ENCODE peak calls at places on chromosomes 12 and 14, in nine cellular contexts. Q, V, R, T, F, K, A, N and B are unnamed samples.

GRCh38 chr12:102394200-102394599 is 86.2 kb downstream of the IGF1 start:
- DNase-seq in A (no peak), F (no peak), N (no peak), V (no peak), K (no peak), R (no peak), Q (no peak), T (no peak), B (no peak)

GRCh38 chr12:106227641-106228319 is 20.0 kb downstream of the CKAP4 start:
- DNase-seq in K (peak; percentile 42), F (peak; percentile 65), N (peak; percentile 89), V (no peak), Q (peak; percentile 28), A (no peak), R (peak; percentile 27), T (no peak), B (peak; percentile 43)

GRCh38 chr14:42541535-42542001 is 934.9 kb downstream of the LRFN5 start:
- DNase-seq in K (peak; percentile 55), T (no peak), N (no peak), A (no peak), F (peak; percentile 54), Q (peak; percentile 95), R (no peak), V (no peak), B (no peak)

GRCh38 chr12:53807322-53807721 is 55.5 kb upstream of the CISTR start:
- DNase-seq in A (no peak), V (no peak), Q (no peak), R (no peak), F (no peak), T (no peak), N (no peak), K (no peak), B (no peak)

GRCh38 chr14:64636208-64636979 is 67.8 kb upstream of the PLEKHG3 start:
- DNase-seq in K (peak; percentile 69), F (peak; percentile 87), A (peak; percentile 84), Q (peak; percentile 68), N (no peak), V (peak; percentile 37), T (peak; percentile 84), R (peak; percentile 41), B (peak; percentile 70)

GRCh38 chr12:116466536-116466935 is 92.6 kb upstream of the MAP1LC3B2 start:
- DNase-seq in R (no peak), K (peak; percentile 29), T (no peak), V (no peak), A (no peak), Q (peak; percentile 21), F (peak; percentile 34), N (no peak), B (no peak)

GRCh38 chr14:84006643-84007137 is 1523.3 kb upstream of the FLRT2 start:
- DNase-seq in K (peak; percentile 39), R (no peak), F (peak; percentile 8), N (no peak), Q (peak; percentile 8), T (peak; percentile 33), A (no peak), V (no peak), B (no peak)

GRCh38 chr12:42426733-42427132 is 100.8 kb downstream of the PPHLN1 start:
- DNase-seq in V (no peak), A (no peak), K (peak; percentile 77), T (peak; percentile 60), F (peak; percentile 74), Q (peak; percentile 51), R (no peak), N (no peak), B (peak; percentile 74)

GRCh38 chr14:57352771-57353170 is 37.6 kb upstream of the NAA30 start:
- DNase-seq in N (no peak), F (peak; percentile 75), A (no peak), K (no peak), R (no peak), Q (no peak), V (no peak), T (no peak), B (no peak)

DNA sequence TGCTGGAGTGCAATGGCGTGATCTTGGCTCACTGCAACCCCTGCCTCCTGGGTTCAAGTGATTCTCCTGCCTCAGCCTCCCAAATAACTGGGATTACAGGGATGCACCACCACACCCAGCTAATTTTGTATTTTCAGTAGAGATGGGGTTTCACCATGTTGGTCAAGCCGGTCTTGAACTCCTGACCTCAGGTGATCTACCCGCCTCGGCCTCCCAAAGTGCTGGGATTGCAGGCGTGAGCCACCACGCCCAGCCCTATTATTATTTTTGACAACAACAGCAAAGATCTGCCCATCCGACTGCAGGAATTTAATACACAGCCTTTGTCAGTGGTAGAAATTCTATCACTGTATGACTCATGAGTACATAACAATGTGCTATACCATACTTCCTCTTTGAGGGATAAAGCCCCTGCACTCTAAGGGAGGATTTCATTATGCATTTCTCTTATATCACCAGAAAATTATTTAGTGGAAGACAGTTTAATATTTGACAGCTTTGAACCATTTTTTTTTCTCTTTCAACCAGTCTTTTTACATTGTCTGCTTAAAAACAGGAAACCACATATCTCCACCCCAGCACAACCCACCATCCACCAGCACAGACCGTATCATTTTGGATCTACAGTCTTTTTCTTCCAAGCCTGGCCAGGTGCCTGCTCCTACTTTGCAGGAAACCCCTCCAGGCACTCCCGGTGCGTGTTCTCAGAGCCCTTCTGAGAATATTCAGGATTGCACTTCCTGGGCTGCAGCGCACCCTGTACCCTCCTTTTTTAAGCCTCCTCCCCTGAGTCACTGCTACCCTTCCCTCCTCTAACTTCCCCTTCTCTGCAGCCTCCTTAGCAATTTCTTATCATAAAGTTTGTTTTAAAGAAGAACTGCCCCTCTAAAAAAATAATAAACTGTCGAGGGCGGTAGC is 594 bp downstream of the ARHGDIB start:
- DNase-seq in T (peak; percentile 29), V (peak; percentile 41), F (peak; percentile 66), N (no peak), K (peak; percentile 93), R (no peak), A (peak; percentile 68), Q (no peak), B (peak; percentile 53)
- H3K4me3 ChIP-seq in T (no peak overlapping the region), V (peak overlapping the region; percentile 75), F (peak overlapping the region; percentile 59), N (peak overlapping the region; percentile 53), K (peak overlapping the region; percentile 56), R (peak overlapping the region; percentile 51), A (peak overlapping the region; percentile 92), Q (no peak overlapping the region), B (peak overlapping the region; percentile 98)

GRCh38 chr14:71541973-71542730 is 390.1 kb upstream of the RGS6 start:
- DNase-seq in F (no peak), N (no peak), Q (no peak), A (no peak), R (no peak), K (no peak), T (no peak), V (no peak), B (no peak)

GRCh38 chr14:71538949-71539659 is 393.1 kb upstream of the RGS6 start:
- DNase-seq in T (no peak), A (no peak), K (peak; percentile 76), Q (peak; percentile 77), F (peak; percentile 19), N (no peak), V (no peak), R (no peak), B (no peak)

GRCh38 chr14:71538288-71538687 is 393.9 kb upstream of the RGS6 start:
- DNase-seq in R (no peak), V (no peak), F (no peak), K (no peak), T (no peak), A (no peak), N (no peak), Q (no peak), B (no peak)

GRCh38 chr14:71539660-71540285 is 392.5 kb upstream of the RGS6 start:
- DNase-seq in F (no peak), V (no peak), N (no peak), K (no peak), Q (no peak), T (no peak), R (no peak), A (no peak), B (no peak)

GRCh38 chr14:71541271-71541670 is 391.0 kb upstream of the RGS6 start:
- DNase-seq in Q (no peak), N (no peak), V (no peak), K (no peak), F (no peak), R (no peak), A (no peak), T (no peak), B (no peak)
- H3K4me3 ChIP-seq in Q (no peak overlapping the region), N (no peak overlapping the region), V (no peak overlapping the region), K (no peak overlapping the region), F (no peak overlapping the region), R (no peak overlapping the region), A (no peak overlapping the region), T (no peak overlapping the region), B (no peak overlapping the region)

DNA sequence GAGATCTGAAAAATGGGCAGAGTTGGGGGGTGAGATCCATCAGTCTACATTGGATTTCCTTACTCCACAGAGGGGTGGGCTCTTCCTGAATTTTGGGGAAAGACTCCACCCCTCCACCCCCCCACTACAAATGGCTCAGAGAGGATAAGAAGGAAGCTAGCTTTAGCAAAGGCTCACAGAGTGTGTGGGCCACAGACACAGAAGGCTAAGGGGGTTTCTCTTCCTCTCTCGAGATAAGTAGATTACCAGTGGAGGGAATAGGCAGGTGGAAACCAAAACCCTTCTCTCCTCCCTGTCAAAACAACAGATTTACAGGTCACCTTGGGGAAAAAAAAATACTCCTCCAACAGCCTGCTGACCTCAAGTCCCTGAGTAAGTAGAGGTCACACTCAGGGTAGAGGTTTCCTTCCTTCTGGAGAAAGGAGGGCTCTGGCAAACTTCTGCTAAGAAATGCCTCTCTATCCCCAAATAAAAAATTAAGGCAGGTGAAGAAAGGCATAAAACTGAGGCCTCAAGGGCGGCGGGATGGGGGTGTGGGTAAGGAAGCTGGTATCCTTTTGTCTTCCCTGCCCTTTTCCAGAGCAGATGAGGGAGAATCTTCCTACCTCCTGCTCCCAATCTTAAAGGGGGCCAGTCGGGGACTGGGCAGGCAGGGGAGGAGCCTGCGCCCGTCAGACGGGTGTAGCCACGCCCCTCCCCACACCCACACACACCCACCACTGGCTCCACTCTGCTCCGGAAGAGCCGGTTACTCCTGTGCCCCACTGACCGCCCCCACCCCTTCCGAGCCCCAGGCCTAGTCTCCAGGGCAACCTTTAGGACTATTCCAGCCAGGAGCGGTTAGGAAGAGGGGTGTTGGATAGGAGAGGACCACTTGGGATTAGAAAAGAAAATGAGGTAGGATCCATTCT is 1.9 kb upstream of the BAZ2A start:
- DNase-seq in T (peak; percentile 83), A (peak; percentile 90), V (peak; percentile 50), F (peak; percentile 60), N (peak; percentile 86), R (peak; percentile 53), K (peak; percentile 43), Q (peak; percentile 31), B (peak; percentile 77)
- H3K4me3 ChIP-seq in T (peak overlapping the region; percentile 70), A (peak overlapping the region; percentile 30), V (peak overlapping the region; percentile 39), F (peak overlapping the region; percentile 36), N (peak overlapping the region; percentile 77), R (peak overlapping the region; percentile 23), K (peak overlapping the region; percentile 82), Q (peak overlapping the region; percentile 0), B (peak overlapping the region; percentile 51)

DNA sequence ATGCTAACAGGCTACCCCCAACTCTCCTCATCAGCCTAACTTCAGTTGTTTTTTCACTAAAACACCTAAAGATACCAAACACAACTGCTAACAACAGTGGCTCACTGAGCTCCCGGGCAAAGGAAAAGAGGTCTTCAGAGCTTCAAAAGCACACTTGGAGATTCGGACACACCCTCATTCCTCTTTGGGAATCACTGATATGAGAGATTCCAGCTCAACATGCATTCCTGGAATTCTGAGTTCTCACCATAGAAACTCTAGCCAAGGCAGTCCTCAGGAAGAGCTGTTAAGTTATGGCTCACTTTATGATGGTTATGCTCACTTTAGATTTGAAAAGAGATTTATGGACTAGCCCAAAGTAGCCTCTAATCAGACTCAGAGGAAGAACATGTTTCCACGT is 40.1 kb downstream of the STXBP6 start:
- DNase-seq in N (no peak), F (no peak), K (peak; percentile 55), A (no peak), T (peak; percentile 64), V (no peak), Q (no peak), R (no peak), B (no peak)
- H3K4me3 ChIP-seq in N (no peak overlapping the region), F (no peak overlapping the region), K (no peak overlapping the region), A (no peak overlapping the region), T (no peak overlapping the region), V (no peak overlapping the region), Q (no peak overlapping the region), R (no peak overlapping the region), B (no peak overlapping the region)